ENCODE peak calls at places on chromosomes 13 and 19, in five cellular contexts. Z, Q, X, L and B are unnamed samples.

GRCh38 chr13:37526710-37527446 is 71.7 kb downstream of the POSTN start:
- DNase-seq in Q (no peak), L (no peak), X (no peak), Z (peak; percentile 28), B (no peak)

GRCh38 chr19:4537953-4538600 is 1.8 kb downstream of the LRG1 start:
- DNase-seq in Z (peak; percentile 79), L (no peak), Q (no peak), X (no peak), B (no peak)

GRCh38 chr13:73715910-73716257 is 418.3 kb downstream of the KLF12 start:
- DNase-seq in Q (no peak), X (no peak), Z (no peak), L (no peak), B (no peak)

GRCh38 chr19:2059422-2060201 is 8.6 kb upstream of the MKNK2 start:
- DNase-seq in L (peak; percentile 77), X (peak; percentile 49), Q (no peak), Z (no peak), B (no peak)

GRCh38 chr19:48501446-48501960 is 10.1 kb downstream of the LMTK3 start:
- DNase-seq in Q (no peak), L (peak; percentile 39), Z (no peak), X (no peak), B (no peak)

GRCh38 chr13:41200126-41200525 is 5.8 kb upstream of the KBTBD7 start:
- DNase-seq in L (no peak), X (no peak), Z (no peak), Q (no peak), B (no peak)

GRCh38 chr13:35499131-35500051 is 22.9 kb upstream of the MAB21L1 start:
- DNase-seq in X (no peak), Z (peak; percentile 96), L (no peak), Q (no peak), B (no peak)

GRCh38 chr19:48842744-48843162 is 6.5 kb upstream of the HSD17B14 start:
- DNase-seq in L (peak; percentile 38), Q (peak; percentile 71), Z (peak; percentile 76), X (peak; percentile 14), B (peak; percentile 27)

GRCh38 chr13:59951011-59951410 is 212.7 kb downstream of the DIAPH3 start:
- DNase-seq in Q (no peak), Z (no peak), X (no peak), L (no peak), B (no peak)

GRCh38 chr13:36275190-36276002 is 22.2 kb downstream of the CCDC169 start:
- DNase-seq in Z (peak; percentile 57), Q (peak; percentile 59), X (no peak), L (peak; percentile 39), B (no peak)

GRCh38 chr19:29265436-29265835 is 52.5 kb upstream of the UQCRFS1 start:
- DNase-seq in X (no peak), Z (no peak), L (no peak), Q (no peak), B (no peak)

GRCh38 chr13:64525687-64526086 is 2704.4 kb downstream of the PCDH9 start:
- DNase-seq in X (no peak), Q (no peak), L (no peak), Z (no peak), B (no peak)

GRCh38 chr13:91722267-91722884 is 324.0 kb downstream of the GPC5 start:
- DNase-seq in Z (peak; percentile 60), Q (peak; percentile 15), L (peak; percentile 3), X (no peak), B (no peak)

GRCh38 chr19:47013041-47013517 is 6.6 kb upstream of the NPAS1 start:
- DNase-seq in Q (peak; percentile 48), L (peak; percentile 78), X (peak; percentile 76), Z (peak; percentile 63), B (peak; percentile 69)

GRCh38 chr13:110319774-110320509 is 12.9 kb downstream of the COL4A2 start:
- DNase-seq in Z (no peak), X (no peak), L (no peak), Q (no peak), B (no peak)

GRCh38 chr13:100875392-100876043 is 200.9 kb upstream of the TMTC4 start:
- DNase-seq in X (no peak), Z (no peak), Q (peak; percentile 27), L (peak; percentile 85), B (no peak)

GRCh38 chr13:27971236-27971645 is 2.1 kb upstream of the CDX2 start:
- DNase-seq in Q (no peak), X (no peak), Z (no peak), L (no peak), B (no peak)

GRCh38 chr19:17497149-17497798 is 14.2 kb upstream of the PGLS start:
- DNase-seq in X (no peak), L (no peak), Q (no peak), Z (no peak), B (no peak)

GRCh38 chr13:52845766-52846566 is 2.5 kb downstream of the PCDH8 start:
- DNase-seq in L (no peak), Z (peak; percentile 87), X (no peak), Q (no peak), B (no peak)

GRCh38 chr19:39390460-39390758 is 497 bp downstream of the PAF1 start:
- DNase-seq in Z (no peak), X (no peak), Q (no peak), L (no peak), B (no peak)

GRCh38 chr13:47211106-47211505 is 314.3 kb upstream of the HTR2A start:
- DNase-seq in L (peak; percentile 6), Z (no peak), X (no peak), Q (no peak), B (no peak)

GRCh38 chr19:13042443-13043130 is 47.3 kb downstream of the NFIX start:
- DNase-seq in X (no peak), L (no peak), Z (peak; percentile 59), Q (no peak), B (no peak)

GRCh38 chr19:42440357-42441046 is 2.2 kb downstream of the CXCL17 start:
- DNase-seq in Z (peak; percentile 57), L (peak; percentile 48), X (peak; percentile 27), Q (peak; percentile 80), B (peak; percentile 68)

GRCh38 chr13:46593403-46593802 is 40.4 kb downstream of the LRCH1 start:
- DNase-seq in L (no peak), Z (no peak), X (no peak), Q (peak; percentile 74), B (peak; percentile 34)

GRCh38 chr19:1935484-1936208 is 5.3 kb upstream of the CSNK1G2 start:
- DNase-seq in X (no peak), Q (peak; percentile 73), L (no peak), Z (no peak), B (no peak)

GRCh38 chr19:4730740-4731171 is 7.1 kb upstream of the DPP9 start:
- DNase-seq in L (no peak), Q (peak; percentile 54), X (no peak), Z (peak; percentile 18), B (peak; percentile 42)

GRCh38 chr19:21028969-21029268 is 8.5 kb downstream of the ZNF430 start:
- DNase-seq in Z (no peak), X (no peak), Q (peak; percentile 15), L (no peak), B (no peak)

GRCh38 chr19:743168-743687 is 7.7 kb upstream of the MISP start:
- DNase-seq in Q (peak; percentile 74), Z (no peak), L (no peak), X (no peak), B (no peak)

GRCh38 chr13:71252191-71252704 is 614.8 kb downstream of the DACH1 start:
- DNase-seq in L (peak; percentile 30), Q (peak; percentile 5), Z (no peak), X (no peak), B (no peak)

GRCh38 chr19:49749055-49749716 is 13.9 kb downstream of the TSKS start:
- DNase-seq in Z (no peak), L (no peak), X (no peak), Q (no peak), B (no peak)

GRCh38 chr13:113401452-113402415 is 37.8 kb upstream of the GRTP1 start:
- DNase-seq in L (peak; percentile 1), Q (no peak), Z (no peak), X (no peak), B (no peak)

GRCh38 chr13:39527961-39528720 is 74.9 kb downstream of the LHFPL6 start:
- DNase-seq in Z (no peak), L (peak; percentile 15), X (no peak), Q (no peak), B (no peak)

GRCh38 chr19:18191640-18192062 is 1.4 kb upstream of the MPV17L2 start:
- DNase-seq in Z (no peak), L (no peak), X (no peak), Q (no peak), B (no peak)

GRCh38 chr13:76944457-76944856 is 3.9 kb upstream of the ACOD1 start:
- DNase-seq in X (no peak), Q (no peak), Z (no peak), L (peak; percentile 20), B (no peak)

GRCh38 chr19:3664879-3665642 is 35.2 kb downstream of the PIP5K1C start:
- DNase-seq in X (no peak), Z (no peak), L (no peak), Q (peak; percentile 51), B (no peak)